ENCODE peak calls at places on chromosomes 4 and X, in four cellular contexts. One of them, this sample, is unnamed.

GRCh38 chr4:98741952-98742351 is 83.5 kb upstream of the TSPAN5 start:
- DNase-seq in brain microvascular endothelial cell: no peak
- DNase-seq in ACHN: no peak
- DNase-seq in PC-3: no peak
- DNase-seq in this sample: no peak

GRCh38 chr4:179328627-179329026 is 1886.4 kb upstream of the AGA start:
- DNase-seq in ACHN: no peak
- DNase-seq in PC-3: no peak
- DNase-seq in brain microvascular endothelial cell: no peak
- DNase-seq in this sample: no peak

GRCh38 chr4:2484993-2485392 is 16.1 kb downstream of the RNF4 start:
- DNase-seq in brain microvascular endothelial cell: no peak
- DNase-seq in PC-3: no peak
- DNase-seq in ACHN: no peak
- DNase-seq in this sample: no peak

GRCh38 chr4:4801013-4801412 is 58.5 kb upstream of the MSX1 start:
- DNase-seq in ACHN: peak; percentile 51
- DNase-seq in PC-3: no peak
- DNase-seq in brain microvascular endothelial cell: peak; percentile 21
- DNase-seq in this sample: peak; percentile 47

GRCh38 chr4:15562114-15562513 is 92.4 kb downstream of the CC2D2A start:
- DNase-seq in PC-3: no peak
- DNase-seq in ACHN: no peak
- DNase-seq in brain microvascular endothelial cell: no peak
- DNase-seq in this sample: no peak

GRCh38 chr4:156517956-156518355 is 453.6 kb downstream of the PDGFC start:
- DNase-seq in brain microvascular endothelial cell: no peak
- DNase-seq in PC-3: no peak
- DNase-seq in ACHN: no peak
- DNase-seq in this sample: no peak

GRCh38 chr4:166594326-166594946 is 639.9 kb downstream of the SPOCK3 start:
- DNase-seq in PC-3: peak; percentile 78
- DNase-seq in ACHN: peak; percentile 55
- DNase-seq in brain microvascular endothelial cell: peak; percentile 49
- DNase-seq in this sample: peak; percentile 64

GRCh38 chrX:20595928-20596550 is 329.3 kb upstream of the RPS6KA3 start:
- DNase-seq in PC-3: peak; percentile 72
- DNase-seq in brain microvascular endothelial cell: no peak
- DNase-seq in ACHN: no peak
- DNase-seq in this sample: no peak

GRCh38 chr4:48047421-48047844 is 30.9 kb downstream of the NIPAL1 start:
- DNase-seq in brain microvascular endothelial cell: no peak
- DNase-seq in PC-3: no peak
- DNase-seq in ACHN: no peak
- DNase-seq in this sample: no peak

GRCh38 chr4:139641218-139641617 is 24.4 kb upstream of the MGST2 start:
- DNase-seq in ACHN: peak; percentile 56
- DNase-seq in brain microvascular endothelial cell: peak; percentile 39
- DNase-seq in PC-3: peak; percentile 83
- DNase-seq in this sample: no peak

GRCh38 chr4:153384160-153384559 is 39.7 kb downstream of the MND1 start:
- DNase-seq in PC-3: no peak
- DNase-seq in ACHN: no peak
- DNase-seq in brain microvascular endothelial cell: no peak
- DNase-seq in this sample: no peak

GRCh38 chr4:3329887-3330286 is 37.1 kb downstream of the RGS12 start:
- DNase-seq in brain microvascular endothelial cell: no peak
- DNase-seq in PC-3: no peak
- DNase-seq in ACHN: no peak
- DNase-seq in this sample: no peak

GRCh38 chrX:16075087-16075486 is 48.3 kb upstream of the GRPR start:
- DNase-seq in PC-3: peak; percentile 7
- DNase-seq in brain microvascular endothelial cell: no peak
- DNase-seq in ACHN: no peak
- DNase-seq in this sample: no peak

GRCh38 chrX:22855693-22856092 is 144.1 kb upstream of the DDX53 start:
- DNase-seq in ACHN: no peak
- DNase-seq in PC-3: no peak
- DNase-seq in brain microvascular endothelial cell: no peak
- DNase-seq in this sample: no peak

GRCh38 chrX:108028854-108029253 is 16.0 kb upstream of the VSIG1 start:
- DNase-seq in ACHN: no peak
- DNase-seq in brain microvascular endothelial cell: no peak
- DNase-seq in PC-3: peak; percentile 47
- DNase-seq in this sample: no peak

GRCh38 chr4:150217804-150218203 is 139.6 kb downstream of the DCLK2 start:
- DNase-seq in ACHN: no peak
- DNase-seq in brain microvascular endothelial cell: no peak
- DNase-seq in PC-3: no peak
- DNase-seq in this sample: no peak

GRCh38 chr4:67082746-67083145 is 462.6 kb downstream of the CENPC start:
- DNase-seq in brain microvascular endothelial cell: no peak
- DNase-seq in ACHN: no peak
- DNase-seq in PC-3: no peak
- DNase-seq in this sample: no peak

GRCh38 chr4:129822708-129823504 is 727.0 kb downstream of the C4orf33 start:
- DNase-seq in PC-3: peak; percentile 73
- DNase-seq in ACHN: no peak
- DNase-seq in brain microvascular endothelial cell: peak; percentile 85
- DNase-seq in this sample: peak; percentile 9

GRCh38 chrX:101977091-101977490 is 45.3 kb upstream of the ZMAT1 start:
- DNase-seq in PC-3: no peak
- DNase-seq in brain microvascular endothelial cell: no peak
- DNase-seq in ACHN: no peak
- DNase-seq in this sample: no peak

GRCh38 chrX:37785569-37785968 is 5.7 kb downstream of the CYBB start:
- DNase-seq in PC-3: peak; percentile 33
- DNase-seq in brain microvascular endothelial cell: no peak
- DNase-seq in ACHN: no peak
- DNase-seq in this sample: peak; percentile 3

GRCh38 chr4:7880681-7881080 is 59.0 kb downstream of the AFAP1 start:
- DNase-seq in brain microvascular endothelial cell: no peak
- DNase-seq in PC-3: no peak
- DNase-seq in ACHN: no peak
- DNase-seq in this sample: no peak